ENCODE peak calls at places on chromosomes 1 and 21, in five cellular contexts. L, V, F, J and U are unnamed samples.

GRCh38 chr1:218982482-218982881 is 191.2 kb upstream of the LYPLAL1 start:
- DNase-seq in L (no peak), V (no peak), F (no peak), J (no peak), U (no peak)

GRCh38 chr1:3192359-3192758 is 123.4 kb downstream of the PRDM16 start:
- DNase-seq in L (no peak), V (no peak), F (no peak), J (no peak), U (no peak)

GRCh38 chr1:43348343-43348808 is 10.4 kb upstream of the CDC20 start:
- DNase-seq in L (no peak), V (no peak), F (no peak), J (no peak), U (no peak)

GRCh38 chr1:14549897-14550635 is 48.4 kb upstream of the KAZN start:
- DNase-seq in L (no peak), V (no peak), F (no peak), J (no peak), U (no peak)

GRCh38 chr1:201267481-201268229 is 15.7 kb upstream of the PKP1 start:
- DNase-seq in L (peak; percentile 73), V (no peak), F (peak; percentile 70), J (peak; percentile 85), U (no peak)

GRCh38 chr1:198575715-198576641 is 35.5 kb upstream of the ATP6V1G3 start:
- DNase-seq in L (peak; percentile 13), V (no peak), F (peak; percentile 28), J (peak; percentile 35), U (no peak)

GRCh38 chr1:92949937-92950817 is 11.1 kb downstream of the DIPK1A start:
- DNase-seq in L (peak; percentile 75), V (no peak), F (peak; percentile 71), J (peak; percentile 86), U (no peak)

GRCh38 chr1:210446479-210446878 is 117.8 kb downstream of the HHAT start:
- DNase-seq in L (no peak), V (no peak), F (no peak), J (no peak), U (no peak)

GRCh38 chr1:82377201-82377884 is 576.6 kb downstream of the ADGRL2 start:
- DNase-seq in L (no peak), V (no peak), F (no peak), J (peak; percentile 64), U (no peak)

GRCh38 chr1:239243003-239243402 is 143.4 kb upstream of the CHRM3 start:
- DNase-seq in L (no peak), V (no peak), F (no peak), J (no peak), U (no peak)

GRCh38 chr21:34544032-34544496 is 32.1 kb upstream of the KCNE1 start:
- DNase-seq in L (peak; percentile 60), V (no peak), F (peak; percentile 64), J (peak; percentile 90), U (no peak)

GRCh38 chr1:18606443-18607288 is 24.0 kb upstream of the PAX7 start:
- DNase-seq in L (no peak), V (no peak), F (no peak), J (no peak), U (no peak)

GRCh38 chr1:200237066-200237465 is 172.8 kb downstream of the ZNF281 start:
- DNase-seq in L (no peak), V (no peak), F (no peak), J (no peak), U (no peak)

GRCh38 chr1:63679076-63679475 is 85.9 kb downstream of the PGM1 start:
- DNase-seq in L (no peak), V (no peak), F (no peak), J (no peak), U (no peak)

GRCh38 chr21:37914211-37914900 is 1.9 kb downstream of the KCNJ6 start:
- DNase-seq in L (no peak), V (no peak), F (no peak), J (peak; percentile 16), U (no peak)

DNA sequence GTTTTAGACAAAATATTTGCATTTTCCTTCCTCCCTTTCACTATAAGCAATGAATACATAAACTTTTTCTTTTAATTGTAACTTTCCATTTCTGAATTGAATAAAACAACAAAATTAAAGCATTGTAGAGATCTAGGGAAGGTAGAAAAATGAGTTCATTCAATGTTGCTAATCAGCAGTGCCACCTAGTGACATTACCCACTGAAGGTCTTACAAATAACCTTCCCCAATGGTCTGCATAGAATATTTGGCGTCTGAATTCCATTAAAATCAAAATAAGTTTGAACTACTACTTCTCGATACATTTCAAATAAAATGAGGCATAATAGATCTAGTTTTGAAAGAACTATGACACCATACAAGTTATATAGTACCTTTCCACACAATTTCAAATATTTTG is 19.6 kb downstream of the FH start:
- DNase-seq in L (peak; percentile 52), V (no peak), F (peak; percentile 44), J (peak; percentile 77), U (peak; percentile 23)
- TF ChIP-seq CTCF in L (peak; percentile 56), V (no peak), F (peak; percentile 81), J (peak; percentile 55), U (peak; percentile 70)

GRCh38 chr21:43816611-43817071 is 27.3 kb downstream of the RRP1 start:
- DNase-seq in L (no peak), V (peak; percentile 53), F (no peak), J (no peak), U (no peak)
- TF ChIP-seq CTCF in L (no peak), V (no peak), F (peak; percentile 42), J (no peak), U (no peak)

GRCh38 chr1:224959656-224960055 is 30.2 kb downstream of the DNAH14 start:
- DNase-seq in L (no peak), V (no peak), F (no peak), J (no peak), U (no peak)

GRCh38 chr1:224959121-224959520 is 29.6 kb downstream of the DNAH14 start:
- DNase-seq in L (no peak), V (no peak), F (no peak), J (no peak), U (no peak)

GRCh38 chr1:224958490-224958889 is 29.0 kb downstream of the DNAH14 start:
- DNase-seq in L (no peak), V (no peak), F (no peak), J (no peak), U (no peak)
- TF ChIP-seq CTCF in L (no peak), V (no peak), F (no peak), J (no peak), U (no peak)

GRCh38 chr1:220113136-220113695 is 19.3 kb downstream of the IARS2 start:
- DNase-seq in L (peak; percentile 14), V (no peak), F (peak; percentile 28), J (peak; percentile 65), U (no peak)
- TF ChIP-seq CTCF in L (peak; percentile 40), V (peak; percentile 35), F (peak; percentile 73), J (peak; percentile 65), U (peak; percentile 39)

DNA sequence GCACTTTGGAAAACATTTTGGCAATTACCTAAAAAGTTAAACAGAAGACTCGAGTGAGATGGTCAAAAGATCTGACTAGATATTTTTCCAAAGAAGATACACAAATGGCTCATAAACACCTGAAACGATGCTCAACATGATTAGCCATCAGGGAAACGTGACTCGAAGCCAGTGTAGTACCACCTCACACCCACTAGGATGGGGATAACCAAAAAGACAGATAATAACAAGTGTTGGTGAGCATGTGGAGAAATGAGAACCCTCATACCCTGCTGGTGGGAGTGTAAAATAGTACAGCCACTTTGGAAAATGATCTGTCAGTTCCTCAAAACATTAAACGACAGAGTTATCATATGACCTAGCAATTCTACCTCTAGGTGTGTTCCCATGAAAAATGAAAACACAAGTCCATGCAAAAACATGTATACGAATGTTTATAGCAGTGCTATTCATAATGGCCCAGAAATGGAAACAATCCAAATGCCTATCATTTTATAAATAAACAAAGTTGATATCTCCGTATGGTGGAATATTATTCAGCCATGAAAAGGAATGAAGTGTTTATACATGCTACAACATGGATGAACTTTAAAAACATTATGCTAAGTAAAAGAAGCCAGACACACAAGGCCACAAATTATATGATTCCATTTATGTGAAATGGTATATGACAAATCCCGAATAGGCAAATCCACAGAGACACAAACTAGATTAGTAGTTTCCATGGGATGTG is 625.2 kb downstream of the KIF26B start:
- DNase-seq in L (no peak), V (no peak), F (no peak), J (no peak), U (no peak)
- TF ChIP-seq CTCF in L (no peak), V (no peak), F (peak; percentile 46), J (peak; percentile 27), U (no peak)

DNA sequence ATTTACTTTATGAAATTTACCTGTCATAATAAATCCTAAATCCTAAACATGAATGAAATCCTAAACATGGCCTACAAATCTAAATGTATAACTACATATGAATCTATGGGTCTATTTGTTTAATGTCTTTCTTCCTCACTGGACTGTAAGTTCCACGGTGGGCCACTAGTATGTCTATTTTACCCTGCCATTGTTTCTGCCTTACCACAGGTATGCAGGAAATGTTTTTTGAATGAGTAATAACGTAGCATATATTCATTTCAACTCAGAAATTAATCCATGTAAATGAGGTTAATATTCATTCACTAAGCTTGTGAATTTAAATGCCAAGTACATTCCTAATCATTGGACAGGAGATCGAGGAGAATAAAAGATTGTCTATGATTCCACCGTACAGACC is 35.3 kb downstream of the B3GALNT2 start:
- DNase-seq in L (peak; percentile 8), V (no peak), F (peak; percentile 57), J (peak; percentile 78), U (no peak)
- TF ChIP-seq CTCF in L (no peak), V (no peak), F (peak; percentile 48), J (peak; percentile 26), U (no peak)

DNA sequence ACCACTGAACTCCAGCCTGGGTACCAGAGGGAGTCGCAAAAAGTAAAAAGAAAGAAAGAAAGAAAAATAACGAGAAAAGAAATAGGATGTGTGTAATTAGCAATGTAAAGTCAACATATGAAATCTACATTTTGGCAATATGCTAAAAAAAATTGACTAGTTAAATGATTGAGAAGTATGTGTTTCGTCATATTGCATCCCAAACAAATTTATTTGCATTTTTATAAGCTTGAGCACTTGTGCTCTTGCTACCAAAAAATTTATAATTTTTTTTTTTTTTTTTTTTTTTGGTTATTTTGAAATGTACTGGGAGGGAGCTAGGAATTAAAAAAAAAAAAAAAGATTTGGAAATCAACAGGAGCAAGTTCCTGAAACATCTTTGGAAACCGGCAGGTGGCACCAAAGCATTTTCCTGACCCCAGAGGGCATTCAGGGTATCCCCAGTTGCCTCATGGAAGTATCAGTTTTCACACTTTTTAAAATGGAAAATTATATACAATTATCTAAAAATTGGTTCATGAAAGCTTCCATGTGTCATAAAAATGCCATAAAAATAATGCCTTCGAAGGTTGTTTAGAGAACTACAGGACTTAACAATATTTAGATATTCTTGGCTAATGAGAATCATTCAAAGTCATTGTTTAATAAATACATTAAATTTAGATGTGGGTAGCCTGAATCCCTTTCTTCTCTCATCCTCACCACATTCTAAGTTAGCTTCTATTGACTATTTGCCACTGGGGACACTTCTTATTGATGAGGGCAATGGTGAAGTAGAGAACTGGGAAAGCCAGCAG is 4.8 kb upstream of the HEATR1 start:
- DNase-seq in L (peak; percentile 17), V (peak; percentile 80), F (peak; percentile 50), J (peak; percentile 71), U (peak; percentile 15)
- TF ChIP-seq CTCF in L (peak; percentile 50), V (peak; percentile 70), F (peak; percentile 81), J (peak; percentile 46), U (peak; percentile 51)